ENCODE peak calls at places on chromosomes 7 and 10, in five cellular contexts. R is cardiac muscle cell; O is activated T-helper 1 cell treated with anti-CD3 and anti-CD28 coated beads, Interleukin-12 subunit alpha, Interleukin-12 subunit beta, Interleukin-2, Interleukin-4 antibody, amounts not matched to agents 30 ng/mL and 10 ng/mL and 1 ng/mL, durations not matched to agents 14 hours and 24 hours and 36 hours; N is hepatic stellate cell; G is naive B cell. I is an unnamed sample.

GRCh38 chr10:78028438-78029293 is 649 bp downstream of the POLR3A start:
- DNase-seq in G (no peak), R (peak; percentile 50), O (peak; percentile 14), N (peak; percentile 57), I (no peak)

GRCh38 chr10:29535778-29536459 is 98.9 kb downstream of the SVIL start:
- DNase-seq in O (no peak), R (no peak), G (no peak), N (no peak), I (no peak)

GRCh38 chr7:136528329-136528728 is 340.1 kb upstream of the CHRM2 start:
- DNase-seq in O (no peak), G (no peak), R (peak; percentile 38), N (peak; percentile 61), I (peak; percentile 18)

GRCh38 chr7:159130199-159130775 is 14.4 kb downstream of the VIPR2 start:
- DNase-seq in O (no peak), G (no peak), N (no peak), R (no peak), I (no peak)

GRCh38 chr10:132984801-132985545 is 42.6 kb upstream of the CFAP46 start:
- DNase-seq in N (no peak), O (no peak), G (no peak), R (no peak), I (no peak)

GRCh38 chr7:151838861-151839381 is 38.0 kb downstream of the PRKAG2 start:
- DNase-seq in R (no peak), N (no peak), G (peak; percentile 80), O (peak; percentile 15), I (no peak)

GRCh38 chr7:158473946-158474345 is 113.7 kb downstream of the PTPRN2 start:
- DNase-seq in G (no peak), R (no peak), N (no peak), O (no peak), I (no peak)

GRCh38 chr10:103241262-103242011 is 4.2 kb upstream of the RPEL1 start:
- DNase-seq in N (peak; percentile 49), G (no peak), R (no peak), O (peak; percentile 33), I (peak; percentile 19)

GRCh38 chr10:116868722-116869121 is 19.4 kb downstream of the ENO4 start:
- DNase-seq in N (no peak), G (no peak), O (no peak), R (no peak), I (peak; percentile 45)

GRCh38 chr10:116665541-116666125 is 44.9 kb downstream of the PNLIPRP2 start:
- DNase-seq in G (no peak), N (peak; percentile 30), R (peak; percentile 64), O (no peak), I (peak; percentile 75)

GRCh38 chr10:100655760-100656421 is 89.5 kb upstream of the PAX2 start:
- DNase-seq in R (no peak), N (no peak), O (no peak), G (no peak), I (no peak)

GRCh38 chr7:49822862-49823261 is 49.4 kb downstream of the VWC2 start:
- DNase-seq in R (peak; percentile 2), N (no peak), O (no peak), G (no peak), I (no peak)

GRCh38 chr10:5551531-5552375 is 27.0 kb downstream of the CALML3 start:
- DNase-seq in O (peak; percentile 29), G (no peak), N (peak; percentile 58), R (no peak), I (peak; percentile 65)

GRCh38 chr10:63554666-63555065 is 33.5 kb downstream of the REEP3 start:
- DNase-seq in R (peak; percentile 88), N (peak; percentile 84), O (peak; percentile 7), G (peak; percentile 70), I (peak; percentile 31)

GRCh38 chr10:87660484-87661133 is 931 bp downstream of the PAPSS2 start:
- DNase-seq in G (no peak), R (peak; percentile 79), O (no peak), N (peak; percentile 52), I (peak; percentile 14)

GRCh38 chr10:132618158-132618924 is 80.8 kb downstream of the INPP5A start:
- DNase-seq in G (no peak), R (no peak), N (peak; percentile 62), O (no peak), I (no peak)

GRCh38 chr7:3082831-3083230 is 39.2 kb upstream of the CARD11 start:
- DNase-seq in O (no peak), R (no peak), G (no peak), N (no peak), I (no peak)

GRCh38 chr7:24851791-24852190 is 94.5 kb upstream of the GSDME start:
- DNase-seq in G (no peak), R (no peak), O (no peak), N (no peak), I (no peak)

GRCh38 chr7:129066290-129067131 is 11.6 kb upstream of the TNPO3 start:
- DNase-seq in N (peak; percentile 49), R (peak; percentile 73), G (no peak), O (no peak), I (peak; percentile 54)

GRCh38 chr10:11379771-11380170 is 231.7 kb downstream of the USP6NL start:
- DNase-seq in G (no peak), N (no peak), O (no peak), R (no peak), I (no peak)

GRCh38 chr10:3423411-3423810 is 250.8 kb upstream of the PITRM1 start:
- DNase-seq in G (no peak), R (no peak), O (no peak), N (no peak), I (no peak)

I was measured in SJCRH30.